ENCODE peak calls at places on chromosomes 6 and 20, in eight cellular contexts. E is psoas muscle; V is effector memory CD4-positive, alpha-beta T cell; S is fibroblast of lung; A is PC-3; J is astrocyte; L is brain microvascular endothelial cell; M is right cardiac atrium. Q is an unnamed sample.
A peak's percentile ranks its signal among the peaks of the same experiment; 100 is the strongest.

GRCh38 chr6:25447570-25447929 is 168.4 kb downstream of the CARMIL1 start:
- DNase-seq in E (no peak), V (no peak), S (no peak), A (no peak), J (no peak), L (no peak), M (no peak), Q (no peak)

GRCh38 chr6:119676971-119677370 is 327.4 kb upstream of the MAN1A1 start:
- DNase-seq in E (no peak), V (no peak), S (peak; percentile 36), A (peak; percentile 33), J (peak; percentile 12), L (no peak), M (no peak), Q (no peak)

GRCh38 chr20:40144581-40144980 is 544.5 kb downstream of the MAFB start:
- DNase-seq in E (no peak), V (no peak), S (no peak), A (no peak), J (no peak), L (no peak), M (no peak), Q (no peak)

GRCh38 chr6:125008261-125008671 is 46.0 kb downstream of the RNF217 start:
- DNase-seq in E (no peak), V (no peak), S (peak; percentile 75), A (no peak), J (peak; percentile 68), L (peak; percentile 49), M (no peak), Q (no peak)

GRCh38 chr20:14521436-14521835 is 184.0 kb upstream of the FLRT3 start:
- DNase-seq in E (no peak), V (no peak), S (peak; percentile 2), A (peak; percentile 41), J (no peak), L (no peak), M (no peak), Q (no peak)

GRCh38 chr20:32019156-32019510 is 8.9 kb downstream of the CCM2L start:
- DNase-seq in E (no peak), V (no peak), S (no peak), A (no peak), J (no peak), L (no peak), M (no peak), Q (peak; percentile 17)

GRCh38 chr6:51844391-51844735 is 243.1 kb downstream of the PKHD1 start:
- DNase-seq in E (no peak), V (no peak), S (no peak), A (peak; percentile 61), J (no peak), L (no peak), M (no peak), Q (peak; percentile 6)

GRCh38 chr6:82608365-82608764 is 244.7 kb downstream of the TPBG start:
- DNase-seq in E (no peak), V (no peak), S (no peak), A (no peak), J (no peak), L (no peak), M (no peak), Q (no peak)

GRCh38 chr6:163355471-163355991 is 59.0 kb upstream of the QKI start:
- DNase-seq in E (peak; percentile 72), V (no peak), S (peak; percentile 87), A (peak; percentile 59), J (peak; percentile 81), L (peak; percentile 82), M (peak; percentile 85), Q (peak; percentile 65)

GRCh38 chr20:61556116-61556515 is 304.1 kb downstream of the CDH4 start:
- DNase-seq in E (no peak), V (no peak), S (peak; percentile 95), A (no peak), J (peak; percentile 91), L (peak; percentile 46), M (no peak), Q (peak; percentile 82)
- H3K27me3 ChIP-seq in E (no peaks in the 10 kb centered on the region), V (no peaks in the 10 kb centered on the region), S (no peaks in the 10 kb centered on the region), A (peaks cover 28% of the 10 kb centered on the region), J (no peaks in the 10 kb centered on the region), L (no peaks in the 10 kb centered on the region), M (no peaks in the 10 kb centered on the region), Q (peaks cover 5% of the 10 kb centered on the region)

DNA sequence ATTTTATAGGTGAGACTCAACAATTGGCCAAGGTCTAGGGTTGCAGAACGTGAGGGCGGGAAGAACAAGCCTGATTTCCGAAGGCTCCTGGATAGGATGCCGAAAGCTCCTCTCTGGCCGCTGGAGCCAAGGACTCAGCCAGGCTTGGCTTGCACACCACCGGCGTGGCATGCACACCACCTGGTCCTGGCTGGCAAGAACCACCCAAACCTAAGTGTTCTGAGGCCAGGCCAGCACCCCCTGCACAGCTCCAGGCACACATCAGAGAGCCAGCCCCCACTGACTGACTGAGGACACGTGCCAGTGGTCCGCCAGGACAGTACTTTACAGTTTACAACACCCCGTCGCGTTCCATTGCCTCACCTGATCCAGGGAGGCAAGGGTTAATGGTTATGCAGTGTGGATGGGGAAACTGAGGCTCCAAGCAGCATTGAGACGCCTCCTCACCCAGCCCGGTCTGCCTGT is 414 bp downstream of the TGM2 start:
- DNase-seq in E (no peak), V (no peak), S (no peak), A (no peak), J (no peak), L (no peak), M (peak; percentile 71), Q (peak; percentile 23)
- H3K4me3 ChIP-seq in E (peak overlapping the region; percentile 77), V (no peak overlapping the region), S (peak overlapping the region; percentile 66), A (peak overlapping the region; percentile 79), J (peak overlapping the region; percentile 56), L (peak overlapping the region; percentile 76), M (peak overlapping the region; percentile 79), Q (peak overlapping the region; percentile 53)

DNA sequence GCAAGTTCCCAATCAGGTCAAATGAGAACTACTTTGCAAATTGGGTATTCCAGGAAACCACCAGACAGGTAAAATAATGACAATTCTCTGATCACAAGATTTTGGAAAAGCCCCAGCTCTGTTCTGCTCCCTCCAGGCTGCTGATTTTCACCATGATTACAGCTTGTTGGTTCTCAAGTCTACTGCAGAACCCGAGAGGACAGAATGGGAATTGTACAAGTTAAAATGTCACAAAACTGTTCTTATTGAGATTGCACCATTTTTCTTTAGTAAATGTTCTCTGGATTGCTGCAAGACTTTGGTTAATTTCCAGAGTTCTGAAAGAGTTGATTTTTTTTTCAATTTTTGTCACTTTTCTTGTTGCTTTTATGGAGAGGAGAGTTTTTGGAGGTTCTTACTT is 27.1 kb upstream of the HLA-DOA start:
- DNase-seq in E (no peak), V (no peak), S (no peak), A (no peak), J (no peak), L (no peak), M (no peak), Q (no peak)
- H3K27me3 ChIP-seq in E (no peaks in the 10 kb centered on the region), V (no peaks in the 10 kb centered on the region), S (no peaks in the 10 kb centered on the region), A (peaks cover 61% of the 10 kb centered on the region), J (peaks cover 11% of the 10 kb centered on the region), L (peaks cover 8% of the 10 kb centered on the region), M (no peaks in the 10 kb centered on the region), Q (peaks cover 88% of the 10 kb centered on the region)

GRCh38 chr6:135383297-135383696 is 114.2 kb downstream of the AHI1 start:
- DNase-seq in E (no peak), V (no peak), S (no peak), A (no peak), J (no peak), L (no peak), M (no peak), Q (no peak)

GRCh38 chr6:135380793-135381192 is 116.7 kb downstream of the AHI1 start:
- DNase-seq in E (no peak), V (no peak), S (no peak), A (no peak), J (no peak), L (no peak), M (no peak), Q (no peak)

GRCh38 chr6:135383766-135384165 is 113.8 kb downstream of the AHI1 start:
- DNase-seq in E (no peak), V (no peak), S (no peak), A (no peak), J (no peak), L (no peak), M (no peak), Q (no peak)

GRCh38 chr6:135382182-135382628 is 115.3 kb downstream of the AHI1 start:
- DNase-seq in E (no peak), V (no peak), S (peak; percentile 30), A (no peak), J (peak; percentile 11), L (no peak), M (no peak), Q (no peak)

DNA sequence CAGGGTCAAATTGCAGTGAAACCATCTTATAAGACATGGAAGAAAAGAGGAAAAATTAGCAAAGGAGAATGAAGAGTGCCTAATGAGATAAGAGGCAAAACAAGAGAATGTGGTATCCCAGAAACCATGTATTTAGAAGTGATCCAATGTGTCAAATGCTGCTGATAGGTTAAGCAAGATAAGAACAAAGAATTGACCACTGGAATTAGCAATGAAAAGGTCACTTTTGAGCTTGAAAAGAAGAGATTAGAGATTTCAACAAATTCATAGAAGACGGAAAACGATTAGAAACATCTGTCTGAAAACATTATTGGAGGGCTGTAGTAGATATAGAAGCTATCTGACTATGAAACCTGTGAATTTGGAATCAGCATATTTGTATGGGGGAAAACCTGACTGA is 112.2 kb downstream of the AHI1 start:
- DNase-seq in E (no peak), V (no peak), S (no peak), A (no peak), J (no peak), L (no peak), M (no peak), Q (no peak)
- H3K4me3 ChIP-seq in E (no peak overlapping the region), V (no peak overlapping the region), S (no peak overlapping the region), A (no peak overlapping the region), J (no peak overlapping the region), L (no peak overlapping the region), M (no peak overlapping the region), Q (no peak overlapping the region)

GRCh38 chr20:57544838-57545564 is 15.9 kb upstream of the PCK1 start:
- DNase-seq in E (no peak), V (no peak), S (no peak), A (no peak), J (no peak), L (no peak), M (no peak), Q (no peak)

GRCh38 chr20:57543754-57544153 is 17.2 kb upstream of the PCK1 start:
- DNase-seq in E (no peak), V (no peak), S (no peak), A (peak; percentile 54), J (no peak), L (no peak), M (no peak), Q (no peak)

GRCh38 chr20:57548177-57549058 is 12.5 kb upstream of the PCK1 start:
- DNase-seq in E (no peak), V (no peak), S (peak; percentile 10), A (peak; percentile 75), J (peak; percentile 5), L (peak; percentile 18), M (peak; percentile 66), Q (no peak)

GRCh38 chr20:57545927-57546662 is 14.8 kb upstream of the PCK1 start:
- DNase-seq in E (no peak), V (no peak), S (no peak), A (no peak), J (no peak), L (no peak), M (no peak), Q (no peak)

DNA sequence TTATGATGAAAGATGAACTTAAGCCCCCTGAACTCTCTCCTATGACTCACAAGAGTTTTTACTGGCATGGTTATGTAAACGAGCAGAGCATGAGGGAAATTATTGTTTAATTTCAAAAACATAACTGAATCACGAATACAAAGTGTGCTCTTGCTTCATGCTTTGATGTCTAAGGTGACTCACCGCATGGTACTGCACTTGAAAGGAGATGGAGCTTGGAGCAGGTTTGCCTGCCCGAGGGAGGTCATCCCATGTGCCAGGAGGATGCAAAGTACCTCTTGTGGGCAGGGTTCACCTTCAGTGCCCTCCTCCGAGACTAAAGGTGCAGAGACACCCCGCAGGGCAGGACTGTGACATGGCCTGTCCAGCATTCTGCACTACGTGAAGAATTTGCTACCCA is 13.7 kb upstream of the PCK1 start:
- DNase-seq in E (no peak), V (no peak), S (peak; percentile 25), A (peak; percentile 89), J (peak; percentile 6), L (no peak), M (no peak), Q (peak; percentile 43)
- H3K27me3 ChIP-seq in E (no peaks in the 10 kb centered on the region), V (no peaks in the 10 kb centered on the region), S (no peaks in the 10 kb centered on the region), A (peaks cover 14% of the 10 kb centered on the region), J (peaks cover 55% of the 10 kb centered on the region), L (peaks cover 8% of the 10 kb centered on the region), M (no peaks in the 10 kb centered on the region), Q (peaks cover 6% of the 10 kb centered on the region)